ENCODE peak calls at places on chromosome 19, in six cellular contexts. P, C, H, W, J and E are unnamed samples.
A peak's percentile ranks its signal among the peaks of the same experiment; 100 is the strongest.

GRCh38 chr19:49441210-49441959 is at the start of gene SLC17A7:
- DNase-seq in C (peak; percentile 51), P (peak; percentile 85), H (no peak), J (peak; percentile 67), W (peak; percentile 58), E (peak; percentile 83)

GRCh38 chr19:34189199-34189916 is 17.1 kb downstream of the LSM14A start:
- DNase-seq in W (no peak), P (no peak), J (no peak), H (no peak), C (no peak), E (no peak)

GRCh38 chr19:15038304-15038703 is 11.0 kb upstream of the CASP14 start:
- DNase-seq in C (no peak), H (no peak), W (no peak), P (no peak), J (no peak), E (peak; percentile 67)

GRCh38 chr19:34678085-34678412 is 571 bp downstream of the ZNF302 start:
- DNase-seq in H (no peak), P (no peak), C (no peak), W (no peak), J (no peak), E (no peak)

GRCh38 chr19:4402171-4403004 is at the start of gene CHAF1A:
- DNase-seq in H (peak; percentile 100), J (peak; percentile 98), P (peak; percentile 99), W (peak; percentile 100), C (peak; percentile 100), E (peak; percentile 99)

GRCh38 chr19:49847731-49848696 is 2.9 kb upstream of the PTOV1 start:
- DNase-seq in C (no peak), W (no peak), J (no peak), H (no peak), P (no peak), E (no peak)

GRCh38 chr19:38736036-38736412 is 8.2 kb downstream of the CAPN12 start:
- DNase-seq in P (peak; percentile 77), J (no peak), W (peak; percentile 43), H (peak; percentile 80), C (peak; percentile 46), E (peak; percentile 74)

GRCh38 chr19:58182577-58182988 is 278 bp upstream of the ZNF274 start:
- DNase-seq in H (no peak), P (peak; percentile 90), W (no peak), J (no peak), C (peak; percentile 93), E (no peak)

GRCh38 chr19:24074720-24075119 is 12.3 kb upstream of the ZNF254 start:
- DNase-seq in H (no peak), J (no peak), W (no peak), C (no peak), P (no peak), E (no peak)

GRCh38 chr19:7294571-7295212 is 478 bp upstream of the INSR start:
- DNase-seq in J (peak; percentile 54), H (peak; percentile 88), P (peak; percentile 86), C (peak; percentile 80), W (peak; percentile 69), E (peak; percentile 93)

GRCh38 chr19:6218497-6219146 is 61.2 kb downstream of the MLLT1 start:
- DNase-seq in C (peak; percentile 84), P (peak; percentile 97), H (peak; percentile 91), W (peak; percentile 93), J (peak; percentile 95), E (peak; percentile 96)

GRCh38 chr19:55189424-55189823 is 9.3 kb upstream of the SYT5 start:
- DNase-seq in H (peak; percentile 65), J (no peak), P (no peak), W (no peak), C (peak; percentile 38), E (peak; percentile 63)

GRCh38 chr19:19113040-19113541 is 25.2 kb downstream of the TMEM161A start:
- DNase-seq in P (peak; percentile 62), J (no peak), C (no peak), W (no peak), H (no peak), E (no peak)

GRCh38 chr19:37961198-37961597 is 54.2 kb downstream of the SIPA1L3 start:
- DNase-seq in H (no peak), C (no peak), J (no peak), W (no peak), P (no peak), E (no peak)

GRCh38 chr19:19460761-19461265 is 54.5 kb downstream of the TSSK6 start:
- DNase-seq in C (peak; percentile 75), W (peak; percentile 39), P (peak; percentile 72), H (peak; percentile 76), J (peak; percentile 33), E (peak; percentile 84)

GRCh38 chr19:50255115-50255514 is 51.7 kb downstream of the MYH14 start:
- DNase-seq in H (no peak), P (peak; percentile 42), C (no peak), J (no peak), W (no peak), E (no peak)

DNA sequence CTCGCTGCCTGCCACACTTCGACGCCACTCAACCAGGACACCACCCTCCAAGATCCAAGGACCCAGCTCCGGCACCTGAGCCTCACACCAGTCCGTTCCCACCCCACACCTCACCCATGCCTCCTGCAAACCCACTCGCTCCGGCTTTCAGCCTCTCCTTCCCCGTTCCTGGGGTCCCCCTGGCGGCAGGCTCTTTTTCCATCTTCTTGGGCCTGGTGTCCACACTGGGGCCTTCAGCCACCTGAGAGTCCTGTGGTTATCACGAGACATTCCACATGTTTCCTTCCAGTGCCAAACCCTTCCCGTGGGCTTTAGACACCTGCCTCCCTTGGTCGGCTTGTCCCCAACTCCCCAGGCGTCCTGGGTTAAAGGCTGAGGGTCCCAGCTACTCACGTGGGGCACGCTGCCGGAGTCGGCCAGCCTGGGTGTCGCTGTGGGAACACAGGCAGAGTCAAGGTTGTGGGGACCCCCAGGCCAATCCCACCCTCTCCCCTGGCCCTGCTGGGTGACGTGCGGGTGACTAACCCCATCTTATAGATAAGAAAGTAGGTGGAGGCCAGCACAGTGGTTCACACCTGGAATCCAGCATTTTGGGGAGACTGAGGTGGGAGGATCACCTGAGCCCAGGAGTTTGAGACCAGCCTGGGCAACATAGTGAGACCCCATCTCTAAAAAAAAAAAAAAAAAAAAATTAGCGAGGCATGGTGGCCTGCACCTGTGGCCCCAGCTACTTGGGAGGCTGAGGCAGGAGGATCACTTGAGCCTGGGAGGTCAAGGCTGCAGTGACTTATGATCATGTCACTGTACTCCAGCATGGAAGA is 2.0 kb downstream of the JSRP1 start:
- DNase-seq in P (peak; percentile 45), J (no peak), C (no peak), H (no peak), W (no peak), E (no peak)
- TF ChIP-seq CTCF in P (no peak), J (no peak), C (no peak), H (peak; percentile 22), W (no peak), E (peak; percentile 24)

GRCh38 chr19:45884682-45885555 is 1.0 kb downstream of the IRF2BP1 start:
- DNase-seq in H (no peak), P (peak; percentile 82), J (no peak), W (peak; percentile 38), C (no peak), E (peak; percentile 62)

GRCh38 chr19:45881909-45882528 is 3.9 kb downstream of the IRF2BP1 start:
- DNase-seq in J (no peak), W (no peak), C (no peak), H (no peak), P (peak; percentile 17), E (no peak)

GRCh38 chr19:45883881-45884681 is 1.9 kb downstream of the IRF2BP1 start:
- DNase-seq in W (peak; percentile 33), H (no peak), P (peak; percentile 19), J (no peak), C (no peak), E (no peak)

GRCh38 chr19:45882652-45883585 is 3.0 kb downstream of the IRF2BP1 start:
- DNase-seq in W (peak; percentile 82), H (peak; percentile 90), C (peak; percentile 72), P (peak; percentile 96), J (peak; percentile 54), E (peak; percentile 89)

GRCh38 chr19:45883586-45883880 is 2.4 kb downstream of the IRF2BP1 start:
- DNase-seq in H (no peak), W (no peak), J (no peak), P (no peak), C (no peak), E (no peak)
- H3K27ac ChIP-seq in H (no peak overlapping the region), W (no peak overlapping the region), J (no peak overlapping the region), P (no peak overlapping the region), C (no peak overlapping the region), E (peak overlapping the region; percentile 51)

GRCh38 chr19:13122275-13122878 is 4.3 kb downstream of the NACC1 start:
- DNase-seq in H (no peak), W (no peak), C (no peak), P (no peak), J (no peak), E (no peak)

GRCh38 chr19:13122980-13123957 is 5.2 kb downstream of the NACC1 start:
- DNase-seq in W (no peak), H (no peak), C (no peak), P (no peak), J (no peak), E (no peak)

GRCh38 chr19:13120817-13121216 is 2.8 kb downstream of the NACC1 start:
- DNase-seq in J (no peak), W (no peak), H (no peak), P (no peak), C (no peak), E (no peak)

GRCh38 chr19:13119654-13120053 is 1.6 kb downstream of the NACC1 start:
- DNase-seq in J (no peak), H (no peak), W (no peak), C (no peak), P (no peak), E (no peak)

GRCh38 chr19:13121551-13122274 is 3.6 kb downstream of the NACC1 start:
- DNase-seq in C (no peak), W (no peak), J (no peak), P (no peak), H (no peak), E (no peak)
- H3K36me3 ChIP-seq in C (no peaks in the 10 kb centered on the region), W (no peaks in the 10 kb centered on the region), J (no peaks in the 10 kb centered on the region), P (peaks cover 19% of the 10 kb centered on the region), H (peaks cover 19% of the 10 kb centered on the region), E (peaks cover 7% of the 10 kb centered on the region)

GRCh38 chr19:12034610-12035009 is 869 bp downstream of the ZNF433 start:
- DNase-seq in P (peak; percentile 18), C (no peak), W (no peak), J (no peak), H (no peak), E (no peak)

GRCh38 chr19:12034196-12034595 is 1.3 kb downstream of the ZNF433 start:
- DNase-seq in C (no peak), J (no peak), H (no peak), P (no peak), W (no peak), E (no peak)

DNA sequence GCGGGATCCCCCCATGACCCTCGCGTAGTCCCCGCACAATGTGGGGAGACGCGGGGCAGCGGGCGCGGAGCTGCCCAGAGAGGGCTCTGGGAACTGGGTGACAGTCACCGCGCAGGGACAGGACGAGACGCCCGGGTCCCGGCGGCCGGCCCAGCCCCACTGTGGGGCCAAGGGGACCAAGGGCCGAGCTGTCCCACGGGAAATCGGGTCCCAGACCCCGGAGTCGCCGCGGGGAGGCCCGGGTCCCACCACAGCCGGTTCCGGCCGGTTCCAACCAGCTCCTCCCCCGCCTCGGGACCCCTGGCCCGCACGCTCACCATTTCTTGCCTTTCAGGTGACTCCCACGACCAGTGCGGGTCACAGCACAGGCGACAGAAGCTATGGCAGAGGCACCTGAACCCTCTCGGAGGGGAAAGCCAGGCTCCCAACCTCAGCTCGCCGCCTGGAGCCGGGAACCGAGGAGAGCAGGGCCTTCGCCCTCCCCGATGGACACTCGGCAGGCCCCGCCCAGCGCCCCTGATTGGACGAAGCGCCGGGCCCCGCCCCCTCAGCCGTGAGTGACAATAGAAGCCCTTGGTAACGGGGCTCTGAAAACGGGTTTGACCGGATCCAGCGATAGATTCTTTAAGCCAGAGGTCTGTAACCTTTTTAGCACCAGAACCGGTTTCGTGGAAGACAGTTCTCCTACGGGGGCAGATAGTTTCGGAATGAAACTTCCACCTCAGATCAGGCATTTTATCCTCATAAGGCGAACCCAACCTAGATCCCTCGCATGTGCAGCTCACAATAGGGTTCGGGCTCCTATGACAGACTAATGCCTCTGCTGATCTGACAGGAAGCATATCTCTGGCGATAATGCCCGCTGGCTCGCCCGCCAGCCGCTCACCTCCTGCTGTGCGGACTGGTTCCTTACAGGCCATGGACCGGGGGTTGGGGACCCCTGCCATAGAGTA is at the start of gene ZNF433:
- DNase-seq in C (peak; percentile 95), J (peak; percentile 96), W (peak; percentile 94), H (peak; percentile 96), P (peak; percentile 97), E (peak; percentile 95)
- TF ChIP-seq CTCF in C (peak; percentile 23), J (no peak), W (no peak), H (no peak), P (no peak), E (no peak)